ENCODE peak calls at places on chromosomes 6 and 20, in five cellular contexts. S, L, Y, R and O are unnamed samples. For H3K27me3, the result is how much of the 10 kb centered on the place peaks cover.

GRCh38 chr6:125789576-125790402 is 971 bp upstream of the NCOA7 start:
- DNase-seq in S (peak), L (peak), R (peak), Y (peak), O (peak)

GRCh38 chr6:137165375-137166246 is 7.8 kb downstream of the IL22RA2 start:
- DNase-seq in R (no peak), L (no peak), Y (no peak), S (no peak), O (no peak)

GRCh38 chr20:45685896-45686295 is 15.9 kb upstream of the WFDC11 start:
- DNase-seq in Y (no peak), L (no peak), R (no peak), S (no peak), O (peak)

GRCh38 chr6:147741419-147741818 is 232.9 kb downstream of the SAMD5 start:
- DNase-seq in R (no peak), Y (no peak), S (no peak), L (no peak), O (no peak)

GRCh38 chr6:134253681-134254080 is 64.2 kb downstream of the SGK1 start:
- DNase-seq in S (peak), Y (peak), L (no peak), R (no peak), O (no peak)

GRCh38 chr6:8268156-8268555 is 165.8 kb upstream of the EEF1E1 start:
- DNase-seq in R (no peak), S (no peak), Y (peak), L (no peak), O (no peak)

GRCh38 chr20:25310921-25311728 is 63.2 kb downstream of the PYGB start:
- DNase-seq in L (peak), Y (peak), S (no peak), R (no peak), O (peak)

GRCh38 chr20:62065669-62066338 is at the start of gene TAF4:
- DNase-seq in S (peak), Y (peak), R (peak), L (peak), O (peak)

GRCh38 chr6:170108456-170108855 is 182.4 kb downstream of the DLL1 start:
- DNase-seq in R (no peak), L (peak), Y (no peak), S (no peak), O (no peak)

GRCh38 chr20:47456952-47457724 is 44.5 kb upstream of the NCOA3 start:
- DNase-seq in L (no peak), R (no peak), Y (peak), S (no peak), O (peak)

GRCh38 chr6:119470893-119471542 is 121.5 kb upstream of the MAN1A1 start:
- DNase-seq in R (no peak), Y (no peak), L (no peak), S (no peak), O (no peak)

GRCh38 chr20:61722146-61722678 is 343.5 kb downstream of the TAF4 start:
- DNase-seq in S (no peak), R (no peak), L (no peak), Y (no peak), O (no peak)

GRCh38 chr6:159726196-159726917 is 949 bp upstream of the WTAP start:
- DNase-seq in S (no peak), R (no peak), L (no peak), Y (no peak), O (no peak)

GRCh38 chr20:9032758-9033157 is 36.1 kb upstream of the PLCB4 start:
- DNase-seq in L (no peak), Y (no peak), R (no peak), S (no peak), O (no peak)

GRCh38 chr6:35086636-35087360 is 54.3 kb downstream of the TCP11 start:
- DNase-seq in S (peak), R (no peak), Y (no peak), L (peak), O (no peak)

GRCh38 chr20:37727247-37727956 is 33.6 kb downstream of the CTNNBL1 start:
- DNase-seq in L (no peak), R (no peak), S (no peak), Y (peak), O (no peak)

GRCh38 chr20:45834797-45835161 is 1.2 kb downstream of the SNX21 start:
- DNase-seq in Y (no peak), L (no peak), R (no peak), S (no peak), O (no peak)

GRCh38 chr6:18507018-18507415 is 119.9 kb downstream of the RNF144B start:
- DNase-seq in Y (no peak), L (no peak), R (no peak), S (no peak), O (no peak)

GRCh38 chr6:47484616-47485015 is 7.0 kb downstream of the CD2AP start:
- DNase-seq in Y (peak), R (no peak), S (no peak), L (no peak), O (peak)

GRCh38 chr20:1943267-1944002 is 48.2 kb downstream of the SIRPA start:
- DNase-seq in L (no peak), S (no peak), R (no peak), Y (no peak), O (no peak)

GRCh38 chr20:3632311-3633004 is 30.7 kb downstream of the GFRA4 start:
- DNase-seq in S (no peak), Y (no peak), L (no peak), R (no peak), O (no peak)

GRCh38 chr6:90168693-90169131 is 127.9 kb downstream of the BACH2 start:
- DNase-seq in S (no peak), L (no peak), R (no peak), Y (peak), O (peak)

GRCh38 chr6:84172574-84172973 is 54.9 kb downstream of the CEP162 start:
- DNase-seq in L (no peak), R (no peak), Y (no peak), S (no peak), O (no peak)

GRCh38 chr6:111208928-111209327 is 121.6 kb downstream of the SLC16A10 start:
- DNase-seq in S (no peak), L (no peak), Y (no peak), R (no peak), O (no peak)

GRCh38 chr6:139334791-139335446 is 39.5 kb downstream of the CITED2 start:
- DNase-seq in R (no peak), S (no peak), L (no peak), Y (peak), O (peak)

GRCh38 chr6:26415036-26415614 is 13.1 kb downstream of the BTN3A1 start:
- DNase-seq in Y (no peak), R (no peak), L (no peak), S (no peak), O (no peak)

DNA sequence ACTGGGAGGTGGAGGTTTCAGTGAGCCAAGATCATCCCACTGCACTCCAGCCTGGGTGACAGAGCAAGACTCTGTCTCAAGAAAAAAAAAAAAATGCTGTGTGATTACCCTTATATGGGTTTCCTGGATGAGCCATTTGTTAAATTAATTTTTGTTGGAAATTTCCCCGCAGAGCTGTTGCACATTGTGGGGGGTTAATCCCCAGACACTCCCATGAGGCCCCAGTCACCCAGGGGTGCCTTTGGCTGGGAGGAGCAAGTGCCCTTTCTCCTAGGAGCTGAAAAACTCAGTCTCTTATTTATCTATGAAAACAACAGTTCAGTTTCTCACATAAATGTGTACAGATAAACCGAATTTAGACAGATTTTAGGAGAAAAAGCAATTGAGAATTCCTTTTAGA is 4.7 kb upstream of the DEFB132 start:
- DNase-seq in S (no peak), Y (no peak), L (no peak), R (no peak), O (no peak)
- H3K27me3 ChIP-seq in S (under half), Y (under half), L (under half), R (under half), O (under half)

GRCh38 chr6:73263570-73263909 is 544 bp upstream of the KHDC1 start:
- DNase-seq in Y (no peak), R (no peak), S (no peak), L (no peak), O (no peak)
- H3K27ac ChIP-seq in Y (no peak), R (peak), S (peak), L (no peak), O (no peak)

GRCh38 chr20:56630506-56631317 is 1.6 kb downstream of the TFAP2C start:
- DNase-seq in S (no peak), Y (no peak), R (no peak), L (no peak), O (no peak)

GRCh38 chr20:56628873-56629463 is at the start of gene TFAP2C:
- DNase-seq in Y (peak), L (peak), S (no peak), R (no peak), O (peak)

GRCh38 chr20:56630086-56630493 is 984 bp downstream of the TFAP2C start:
- DNase-seq in R (no peak), S (no peak), Y (peak), L (no peak), O (peak)

GRCh38 chr20:56628015-56628872 is 862 bp upstream of the TFAP2C start:
- DNase-seq in L (no peak), R (no peak), Y (peak), S (no peak), O (no peak)

GRCh38 chr20:56629464-56630085 is 469 bp downstream of the TFAP2C start:
- DNase-seq in R (no peak), S (no peak), Y (no peak), L (no peak), O (no peak)
- H3K27me3 ChIP-seq in R (under half), S (under half), Y (under half), L (half or more), O (half or more)

GRCh38 chr20:18003897-18004296 is 35.1 kb downstream of the MGME1 start:
- DNase-seq in S (no peak), Y (no peak), R (no peak), L (no peak), O (no peak)
- H3K27ac ChIP-seq in S (no peak), Y (no peak), R (no peak), L (no peak), O (no peak)

DNA sequence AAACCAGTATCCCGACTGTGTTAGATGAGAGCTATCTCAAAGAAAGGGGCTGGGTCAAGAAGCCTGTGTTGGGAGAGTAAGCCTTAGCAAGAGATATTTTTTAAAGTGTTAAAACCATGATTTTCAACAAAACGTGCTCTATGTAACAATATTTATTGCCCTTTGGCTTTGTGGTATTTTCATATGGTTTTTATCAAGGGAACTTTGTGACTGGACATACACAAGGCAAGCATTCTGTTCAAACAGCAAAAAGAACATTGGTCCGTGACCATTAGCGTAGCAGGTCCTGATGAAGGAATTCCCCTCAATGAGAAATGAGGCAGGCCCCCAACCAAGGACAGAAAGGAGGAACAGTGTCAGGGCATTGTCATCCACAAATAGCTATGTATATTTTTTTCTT is 222.6 kb downstream of the MYLK4 start:
- DNase-seq in Y (no peak), L (no peak), S (no peak), R (no peak), O (no peak)
- H3K27me3 ChIP-seq in Y (under half), L (under half), S (under half), R (under half), O (under half)

GRCh38 chr6:36837686-36838085 is 1.6 kb downstream of the CPNE5 start:
- DNase-seq in S (no peak), R (no peak), Y (no peak), L (no peak), O (no peak)

GRCh38 chr6:36839819-36840379 is 655 bp upstream of the CPNE5 start:
- DNase-seq in Y (peak), R (peak), S (no peak), L (peak), O (no peak)

GRCh38 chr6:36836771-36837339 is 2.4 kb downstream of the CPNE5 start:
- DNase-seq in S (no peak), Y (no peak), L (no peak), R (no peak), O (no peak)

GRCh38 chr6:36840471-36841461 is 1.5 kb upstream of the CPNE5 start:
- DNase-seq in R (peak), S (no peak), L (peak), Y (no peak), O (no peak)

GRCh38 chr6:36838896-36839818 is at the start of gene CPNE5:
- DNase-seq in Y (no peak), S (no peak), R (no peak), L (peak), O (no peak)
- H3K27ac ChIP-seq in Y (no peak), S (peak), R (no peak), L (peak), O (no peak)

GRCh38 chr6:100452998-100453397 is 11.7 kb downstream of the SIM1 start:
- DNase-seq in Y (no peak), L (no peak), R (no peak), S (no peak), O (no peak)
- H3K27me3 ChIP-seq in Y (half or more), L (half or more), R (half or more), S (under half), O (half or more)

GRCh38 chr20:50291428-50292323 is 101.0 kb downstream of the CEBPB start:
- DNase-seq in L (no peak), R (no peak), S (no peak), Y (no peak), O (no peak)
- H3K27ac ChIP-seq in L (no peak), R (no peak), S (peak), Y (peak), O (peak)

GRCh38 chr6:86016567-86016966 is 373.9 kb upstream of the SYNCRIP start:
- DNase-seq in R (no peak), Y (no peak), L (no peak), S (no peak), O (no peak)

DNA sequence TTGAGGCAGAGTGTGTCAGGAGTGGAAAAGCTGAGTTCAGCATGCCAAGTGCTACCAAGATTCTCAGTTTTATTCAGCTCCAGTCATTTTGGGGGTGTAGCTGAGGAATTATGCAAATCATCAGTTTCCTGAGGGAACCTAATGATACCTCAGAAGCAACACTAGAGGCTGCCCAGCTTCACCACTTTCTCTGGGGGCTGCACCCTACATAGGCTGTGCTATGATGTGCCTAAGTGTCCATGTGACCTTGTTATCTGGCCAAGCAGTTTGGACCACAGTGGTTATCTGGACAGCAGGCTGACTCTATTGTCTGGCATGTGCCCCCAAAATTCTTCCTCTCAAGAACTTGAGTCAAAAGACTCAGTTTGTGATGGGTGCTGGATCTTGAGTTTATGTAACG is 374.6 kb upstream of the SYNCRIP start:
- DNase-seq in S (no peak), R (no peak), L (no peak), Y (no peak), O (no peak)
- H3K27me3 ChIP-seq in S (under half), R (under half), L (under half), Y (under half), O (under half)

GRCh38 chr6:151284012-151284411 is 44.2 kb downstream of the AKAP12 start:
- DNase-seq in L (no peak), R (no peak), Y (no peak), S (no peak), O (no peak)
- H3K27ac ChIP-seq in L (no peak), R (no peak), Y (no peak), S (no peak), O (peak)